ENCODE peak calls at places on chromosomes 7 and 10, in eight cellular contexts. E is HCT116, U is GM23338, Z is NB4, T is fibroblast of the aortic adventitia, P is brain microvascular endothelial cell, Q is fibroblast of lung, B is uterus. L is an unnamed sample.

GRCh38 chr10:75469018-75469616 is 37.7 kb downstream of the LRMDA start:
- DNase-seq in E (no peak), U (no peak), Z (peak; percentile 98), T (peak; percentile 100), P (peak; percentile 85), Q (peak; percentile 99), B (peak; percentile 74), L (peak; percentile 83)

GRCh38 chr7:106968160-106968559 is 76.3 kb upstream of the PRKAR2B start:
- DNase-seq in E (no peak), U (peak; percentile 31), Z (no peak), T (no peak), P (no peak), Q (no peak), B (no peak), L (no peak)

GRCh38 chr7:150380463-150380862 is 1.3 kb downstream of the ZNF775 start:
- DNase-seq in E (no peak), U (no peak), Z (no peak), T (no peak), P (no peak), Q (no peak), B (no peak), L (no peak)

GRCh38 chr10:114359041-114359952 is 45.0 kb downstream of the AFAP1L2 start:
- DNase-seq in E (no peak), U (no peak), Z (no peak), T (no peak), P (peak; percentile 66), Q (no peak), B (no peak), L (no peak)

GRCh38 chr7:154898973-154899855 is 103.7 kb downstream of the PAXIP1 start:
- DNase-seq in E (no peak), U (no peak), Z (no peak), T (no peak), P (no peak), Q (no peak), B (no peak), L (no peak)

GRCh38 chr10:6398419-6398818 is 181.7 kb downstream of the PRKCQ start:
- DNase-seq in E (no peak), U (no peak), Z (peak; percentile 47), T (no peak), P (no peak), Q (no peak), B (no peak), L (no peak)

GRCh38 chr10:3805791-3806381 is 20.9 kb upstream of the KLF6 start:
- DNase-seq in E (peak; percentile 51), U (no peak), Z (peak; percentile 89), T (peak; percentile 92), P (peak; percentile 89), Q (peak; percentile 75), B (peak; percentile 52), L (no peak)

GRCh38 chr7:94276797-94277196 is 117.9 kb upstream of the COL1A2 start:
- DNase-seq in E (no peak), U (peak; percentile 62), Z (peak; percentile 36), T (peak; percentile 73), P (no peak), Q (peak; percentile 65), B (no peak), L (no peak)

GRCh38 chr7:128812514-128813168 is 17.6 kb upstream of the FLNC start:
- DNase-seq in E (no peak), U (no peak), Z (peak; percentile 96), T (peak; percentile 77), P (no peak), Q (no peak), B (no peak), L (no peak)

GRCh38 chr7:128116740-128117139 is 85.5 kb upstream of the LRRC4 start:
- DNase-seq in E (no peak), U (no peak), Z (no peak), T (no peak), P (no peak), Q (no peak), B (no peak), L (no peak)

GRCh38 chr7:140003913-140004382 is 58.8 kb downstream of the PARP12 start:
- DNase-seq in E (peak; percentile 47), U (peak; percentile 90), Z (peak; percentile 87), T (peak; percentile 82), P (peak; percentile 61), Q (peak; percentile 82), B (no peak), L (no peak)

GRCh38 chr7:37832194-37832593 is 16.2 kb upstream of the NME8 start:
- DNase-seq in E (no peak), U (no peak), Z (no peak), T (peak; percentile 44), P (peak; percentile 11), Q (peak; percentile 80), B (peak; percentile 65), L (no peak)

GRCh38 chr7:80139179-80139578 is 4.5 kb downstream of the GNAI1 start:
- DNase-seq in E (no peak), U (no peak), Z (no peak), T (no peak), P (no peak), Q (no peak), B (no peak), L (no peak)

GRCh38 chr7:90213521-90213920 is 2.0 kb downstream of the STEAP2 start:
- DNase-seq in E (no peak), U (no peak), Z (no peak), T (no peak), P (no peak), Q (no peak), B (no peak), L (no peak)

GRCh38 chr10:9819756-9820494 is 1197.7 kb upstream of the CELF2 start:
- DNase-seq in E (no peak), U (no peak), Z (no peak), T (no peak), P (no peak), Q (no peak), B (no peak), L (no peak)

GRCh38 chr7:88218836-88219605 is 817 bp downstream of the SRI start:
- DNase-seq in E (no peak), U (peak; percentile 60), Z (peak; percentile 70), T (peak; percentile 57), P (peak; percentile 44), Q (peak; percentile 68), B (peak; percentile 35), L (no peak)

GRCh38 chr7:137476937-137477336 is 133.4 kb upstream of the PTN start:
- DNase-seq in E (no peak), U (no peak), Z (no peak), T (no peak), P (peak; percentile 13), Q (no peak), B (no peak), L (no peak)

GRCh38 chr10:68831961-68832455 is 4.7 kb downstream of the STOX1 start:
- DNase-seq in E (no peak), U (peak; percentile 19), Z (no peak), T (no peak), P (no peak), Q (no peak), B (no peak), L (no peak)

GRCh38 chr10:69425513-69426298 is 9.0 kb upstream of the TACR2 start:
- DNase-seq in E (no peak), U (no peak), Z (no peak), T (no peak), P (no peak), Q (no peak), B (no peak), L (no peak)

GRCh38 chr7:128427289-128427891 is 17.6 kb upstream of the IMPDH1 start:
- DNase-seq in E (peak; percentile 36), U (peak; percentile 88), Z (peak; percentile 79), T (peak; percentile 78), P (peak; percentile 42), Q (peak; percentile 73), B (no peak), L (no peak)

GRCh38 chr10:85642421-85643170 is 724.0 kb downstream of the GRID1 start:
- DNase-seq in E (peak; percentile 82), U (no peak), Z (peak; percentile 71), T (no peak), P (peak; percentile 37), Q (no peak), B (no peak), L (peak; percentile 66)

GRCh38 chr7:2812119-2812487 is 32.0 kb downstream of the GNA12 start:
- DNase-seq in E (no peak), U (no peak), Z (no peak), T (peak; percentile 80), P (peak; percentile 25), Q (peak; percentile 78), B (no peak), L (no peak)
- H3K4me3 ChIP-seq in E (no peak overlapping the region), U (no peak overlapping the region), Z (no peak overlapping the region), T (peak overlapping the region; percentile 44), P (no peak overlapping the region), Q (peak overlapping the region; percentile 55), B (peak overlapping the region; percentile 13), L (no peak overlapping the region)

DNA sequence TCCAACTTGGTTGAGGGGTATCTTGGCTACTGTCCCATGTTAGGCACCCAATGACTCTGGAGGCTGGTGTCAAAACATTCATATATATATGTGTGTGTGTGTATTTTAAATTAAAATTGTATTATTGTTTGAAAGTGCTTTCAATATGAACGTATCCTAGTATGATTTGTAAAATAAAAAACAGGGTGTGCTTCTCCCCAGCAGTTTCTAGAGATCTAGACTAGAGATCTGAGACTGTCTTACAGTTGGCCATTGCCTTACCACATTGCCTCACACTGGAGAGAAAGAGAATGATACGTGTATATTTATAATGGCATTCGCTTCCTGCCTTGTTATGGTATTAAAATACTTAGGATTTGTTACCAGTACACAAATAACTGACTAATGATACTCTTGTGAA is 1.2 kb downstream of the BAG3 start:
- DNase-seq in E (peak; percentile 43), U (no peak), Z (peak; percentile 77), T (peak; percentile 74), P (no peak), Q (peak; percentile 83), B (no peak), L (peak; percentile 23)
- TF ChIP-seq CTCF in E (peak; percentile 48), U (peak; percentile 35), Z (peak; percentile 47), T (peak; percentile 37), P (peak; percentile 50), Q (peak; percentile 40), B (peak; percentile 30), L (peak; percentile 26)

GRCh38 chr7:122316467-122317394 is 12.2 kb upstream of the FEZF1 start:
- DNase-seq in E (no peak), U (peak; percentile 73), Z (no peak), T (no peak), P (no peak), Q (no peak), B (no peak), L (no peak)
- H3K4me3 ChIP-seq in E (no peak overlapping the region), U (peak overlapping the region; percentile 66), Z (no peak overlapping the region), T (no peak overlapping the region), P (no peak overlapping the region), Q (no peak overlapping the region), B (no peak overlapping the region), L (no peak overlapping the region)

GRCh38 chr7:99930376-99930775 is 956 bp upstream of the GJC3 start:
- DNase-seq in E (no peak), U (no peak), Z (no peak), T (no peak), P (no peak), Q (no peak), B (no peak), L (no peak)

GRCh38 chr7:99928188-99928587 is 1.2 kb downstream of the GJC3 start:
- DNase-seq in E (no peak), U (no peak), Z (no peak), T (no peak), P (no peak), Q (no peak), B (no peak), L (no peak)

GRCh38 chr7:99929730-99930053 is 272 bp upstream of the GJC3 start:
- DNase-seq in E (no peak), U (no peak), Z (no peak), T (no peak), P (no peak), Q (no peak), B (no peak), L (no peak)

GRCh38 chr7:99927536-99927935 is 1.9 kb downstream of the GJC3 start:
- DNase-seq in E (no peak), U (no peak), Z (no peak), T (no peak), P (no peak), Q (no peak), B (no peak), L (no peak)

GRCh38 chr7:99928994-99929729 is at the start of gene GJC3:
- DNase-seq in E (peak; percentile 49), U (peak; percentile 84), Z (peak; percentile 78), T (peak; percentile 47), P (peak; percentile 34), Q (peak; percentile 45), B (peak; percentile 20), L (no peak)
- TF ChIP-seq CTCF in E (peak; percentile 32), U (peak; percentile 82), Z (peak; percentile 57), T (peak; percentile 45), P (peak; percentile 56), Q (peak; percentile 42), B (no peak), L (peak; percentile 35)

L was measured in AG04449.